ENCODE peak calls at places on chromosomes 13 and 19, in four cellular contexts. One of them, this sample, is unnamed.

GRCh38 chr13:50611117-50611781 is 232.2 kb downstream of the DLEU7 start:
- DNase-seq in retina: no peak
- DNase-seq in M059J: no peak
- DNase-seq in effector CD4-positive, alpha-beta T cell: no peak
- DNase-seq in this sample: no peak

GRCh38 chr19:6021878-6022569 is 44.1 kb upstream of the RANBP3 start:
- DNase-seq in retina: peak
- DNase-seq in M059J: peak
- DNase-seq in effector CD4-positive, alpha-beta T cell: peak
- DNase-seq in this sample: peak

GRCh38 chr13:42363941-42364612 is 92.1 kb downstream of the AKAP11 start:
- DNase-seq in retina: no peak
- DNase-seq in M059J: peak
- DNase-seq in effector CD4-positive, alpha-beta T cell: no peak
- DNase-seq in this sample: no peak

GRCh38 chr19:38224014-38224862 is at the start of gene DPF1:
- DNase-seq in retina: peak
- DNase-seq in M059J: peak
- DNase-seq in effector CD4-positive, alpha-beta T cell: no peak
- DNase-seq in this sample: peak

GRCh38 chr13:101305981-101306411 is 110.3 kb downstream of the NALCN start:
- DNase-seq in retina: no peak
- DNase-seq in M059J: peak
- DNase-seq in effector CD4-positive, alpha-beta T cell: no peak
- DNase-seq in this sample: no peak

GRCh38 chr19:872266-872951 is 12.9 kb downstream of the CFD start:
- DNase-seq in retina: no peak
- DNase-seq in M059J: peak
- DNase-seq in effector CD4-positive, alpha-beta T cell: peak
- DNase-seq in this sample: no peak

GRCh38 chr13:83879431-83880171 is 2.7 kb downstream of the SLITRK1 start:
- DNase-seq in retina: peak
- DNase-seq in M059J: peak
- DNase-seq in effector CD4-positive, alpha-beta T cell: no peak
- DNase-seq in this sample: peak

GRCh38 chr13:104098421-104098820 is 1032.2 kb upstream of the SLC10A2 start:
- DNase-seq in retina: no peak
- DNase-seq in M059J: peak
- DNase-seq in effector CD4-positive, alpha-beta T cell: no peak
- DNase-seq in this sample: no peak

GRCh38 chr19:34503546-34504272 is 22.2 kb downstream of the WTIP start:
- DNase-seq in retina: no peak
- DNase-seq in M059J: no peak
- DNase-seq in effector CD4-positive, alpha-beta T cell: no peak
- DNase-seq in this sample: no peak

GRCh38 chr13:22428188-22428828 is 752.5 kb upstream of the SGCG start:
- DNase-seq in retina: no peak
- DNase-seq in M059J: no peak
- DNase-seq in effector CD4-positive, alpha-beta T cell: no peak
- DNase-seq in this sample: no peak

GRCh38 chr19:11693505-11694499 is 44.9 kb downstream of the ZNF823 start:
- DNase-seq in retina: peak
- DNase-seq in M059J: peak
- DNase-seq in effector CD4-positive, alpha-beta T cell: no peak
- DNase-seq in this sample: no peak

GRCh38 chr19:54481326-54481930 is 8.3 kb upstream of the CDC42EP5 start:
- DNase-seq in retina: peak
- DNase-seq in M059J: peak
- DNase-seq in effector CD4-positive, alpha-beta T cell: peak
- DNase-seq in this sample: peak

GRCh38 chr13:108176685-108177274 is 38.6 kb downstream of the LIG4 start:
- DNase-seq in retina: no peak
- DNase-seq in M059J: peak
- DNase-seq in effector CD4-positive, alpha-beta T cell: peak
- DNase-seq in this sample: peak

GRCh38 chr19:34104099-34104498 is 68.2 kb upstream of the LSM14A start:
- DNase-seq in retina: no peak
- DNase-seq in M059J: no peak
- DNase-seq in effector CD4-positive, alpha-beta T cell: no peak
- DNase-seq in this sample: no peak

GRCh38 chr13:98089826-98090225 is 53.1 kb upstream of the FARP1 start:
- DNase-seq in retina: no peak
- DNase-seq in M059J: no peak
- DNase-seq in effector CD4-positive, alpha-beta T cell: no peak
- DNase-seq in this sample: no peak

GRCh38 chr19:43306097-43306496 is 36.8 kb upstream of the PSG9 start:
- DNase-seq in retina: no peak
- DNase-seq in M059J: peak
- DNase-seq in effector CD4-positive, alpha-beta T cell: no peak
- DNase-seq in this sample: no peak

GRCh38 chr13:40790232-40790631 is 821 bp downstream of the SLC25A15 start:
- DNase-seq in retina: no peak
- DNase-seq in M059J: no peak
- DNase-seq in effector CD4-positive, alpha-beta T cell: no peak
- DNase-seq in this sample: no peak